ENCODE peak calls at places on chromosomes 13 and 19, in four cellular contexts. Z is HepG2, G is K562, C is GM12878. B is an unnamed sample.

GRCh38 chr13:91491980-91492379 is 93.6 kb downstream of the GPC5 start:
- DNase-seq in C (no peak), Z (no peak), G (no peak), B (no peak)

GRCh38 chr19:4366666-4367335 is 23.4 kb downstream of the MPND start:
- DNase-seq in G (no peak), C (no peak), Z (no peak), B (no peak)

GRCh38 chr19:50562329-50562728 is 5.9 kb downstream of the LRRC4B start:
- DNase-seq in Z (no peak), C (no peak), G (no peak), B (no peak)

GRCh38 chr19:31625056-31625455 is 275.8 kb upstream of the TSHZ3 start:
- DNase-seq in G (no peak), Z (no peak), C (no peak), B (no peak)

GRCh38 chr13:51955841-51956603 is 55.2 kb downstream of the ATP7B start:
- DNase-seq in C (no peak), G (peak), Z (no peak), B (no peak)

GRCh38 chr13:113739527-113740285 is 19.3 kb upstream of the TMEM255B start:
- DNase-seq in C (no peak), G (no peak), Z (no peak), B (no peak)

GRCh38 chr19:41330476-41330875 is 20.5 kb downstream of the CCDC97 start:
- DNase-seq in Z (no peak), G (no peak), C (no peak), B (no peak)

GRCh38 chr13:113170503-113170902 is 12.1 kb downstream of the PROZ start:
- DNase-seq in G (no peak), C (no peak), Z (no peak), B (no peak)

GRCh38 chr13:40406405-40407138 is 259.9 kb downstream of the FOXO1 start:
- DNase-seq in C (no peak), G (no peak), Z (peak), B (no peak)

GRCh38 chr13:26965976-26966375 is 205.4 kb upstream of the GPR12 start:
- DNase-seq in Z (no peak), G (no peak), C (no peak), B (no peak)

GRCh38 chr19:55901369-55902079 is 30.6 kb downstream of the NLRP13 start:
- DNase-seq in Z (no peak), G (no peak), C (no peak), B (no peak)

GRCh38 chr13:48624016-48624415 is 29.7 kb upstream of the CYSLTR2 start:
- DNase-seq in Z (no peak), C (no peak), G (no peak), B (no peak)

GRCh38 chr19:31979362-31979761 is 366.0 kb upstream of the ZNF507 start:
- DNase-seq in Z (no peak), C (no peak), G (no peak), B (no peak)

GRCh38 chr19:33219261-33219812 is 6.3 kb downstream of the SLC7A10 start:
- DNase-seq in Z (no peak), G (no peak), C (no peak), B (peak)

GRCh38 chr19:49148784-49149651 is 6.2 kb downstream of the HRC start:
- DNase-seq in G (peak), Z (peak), C (no peak), B (no peak)

GRCh38 chr19:47891923-47892666 is 6.0 kb upstream of the SULT2A1 start:
- DNase-seq in Z (peak), C (no peak), G (peak), B (no peak)

GRCh38 chr13:43331676-43332075 is 308.3 kb downstream of the DNAJC15 start:
- DNase-seq in G (no peak), Z (no peak), C (no peak), B (no peak)

GRCh38 chr13:112105884-112106283 is 38.9 kb downstream of the SOX1 start:
- DNase-seq in C (no peak), Z (no peak), G (no peak), B (peak)

GRCh38 chr19:4896372-4896771 is 6.3 kb downstream of the ARRDC5 start:
- DNase-seq in C (no peak), Z (no peak), G (no peak), B (no peak)

GRCh38 chr13:95319551-95320274 is 18.5 kb upstream of the ABCC4 start:
- DNase-seq in C (no peak), Z (no peak), G (no peak), B (no peak)

GRCh38 chr13:114044486-114044885 is 70.6 kb upstream of the C13orf46 start:
- DNase-seq in G (no peak), Z (no peak), C (no peak), B (no peak)

GRCh38 chr19:12766051-12766521 is 9.3 kb downstream of the HOOK2 start:
- DNase-seq in G (peak), Z (peak), C (no peak), B (no peak)

GRCh38 chr13:110457361-110457760 is 104.2 kb downstream of the RAB20 start:
- DNase-seq in C (no peak), G (no peak), Z (no peak), B (no peak)

GRCh38 chr13:20828540-20829364 is 55.0 kb upstream of the EEF1AKMT1 start:
- DNase-seq in G (peak), Z (peak), C (peak), B (no peak)

GRCh38 chr13:90008707-90009149 is 1338.8 kb upstream of the MIR17HG start:
- DNase-seq in Z (no peak), C (no peak), G (no peak), B (peak)

GRCh38 chr13:28273919-28274318 is 135.6 kb downstream of the PAN3 start:
- DNase-seq in G (no peak), Z (no peak), C (no peak), B (no peak)

GRCh38 chr19:38375748-38376147 is 1.4 kb downstream of the PSMD8 start:
- DNase-seq in Z (no peak), C (no peak), G (no peak), B (no peak)

GRCh38 chr19:46191972-46192371 is 37.6 kb upstream of the IGFL1 start:
- DNase-seq in Z (no peak), C (no peak), G (no peak), B (no peak)

GRCh38 chr13:42279080-42279479 is 7.1 kb downstream of the AKAP11 start:
- DNase-seq in C (no peak), G (no peak), Z (no peak), B (no peak)

GRCh38 chr19:45071969-45072790 is 4.1 kb downstream of the ZNF296 start:
- DNase-seq in C (no peak), Z (no peak), G (no peak), B (peak)

GRCh38 chr13:97018029-97018819 is 23.9 kb upstream of the OXGR1 start:
- DNase-seq in Z (peak), G (peak), C (no peak), B (no peak)

GRCh38 chr13:113022391-113023216 is 53.6 kb downstream of the MCF2L start:
- DNase-seq in Z (peak), G (no peak), C (no peak), B (no peak)

GRCh38 chr19:46297700-46298476 is 1.0 kb downstream of the HIF3A start:
- DNase-seq in C (no peak), G (peak), Z (no peak), B (no peak)

GRCh38 chr13:20714161-20714560 is 10.7 kb downstream of the IL17D start:
- DNase-seq in G (no peak), C (no peak), Z (no peak), B (no peak)

GRCh38 chr19:1066251-1066747 is 668 bp upstream of the ARHGAP45 start:
- DNase-seq in C (no peak), G (no peak), Z (peak), B (no peak)

GRCh38 chr13:44759723-44760360 is 183.7 kb upstream of the TSC22D1 start:
- DNase-seq in C (no peak), G (no peak), Z (peak), B (no peak)

GRCh38 chr13:33125821-33126570 is 109.8 kb downstream of the KL start:
- DNase-seq in C (no peak), Z (peak), G (no peak), B (no peak)

GRCh38 chr19:35117017-35117570 is 1.5 kb downstream of the FXYD3 start:
- DNase-seq in C (no peak), G (no peak), Z (no peak), B (no peak)

GRCh38 chr19:35117791-35118190 is 2.2 kb downstream of the FXYD3 start:
- DNase-seq in C (no peak), Z (no peak), G (no peak), B (no peak)

GRCh38 chr19:35116085-35116801 is 620 bp downstream of the FXYD3 start:
- DNase-seq in C (no peak), G (peak), Z (no peak), B (no peak)

GRCh38 chr19:35114656-35115537 is 726 bp upstream of the FXYD3 start:
- DNase-seq in C (no peak), G (peak), Z (peak), B (peak)

DNA sequence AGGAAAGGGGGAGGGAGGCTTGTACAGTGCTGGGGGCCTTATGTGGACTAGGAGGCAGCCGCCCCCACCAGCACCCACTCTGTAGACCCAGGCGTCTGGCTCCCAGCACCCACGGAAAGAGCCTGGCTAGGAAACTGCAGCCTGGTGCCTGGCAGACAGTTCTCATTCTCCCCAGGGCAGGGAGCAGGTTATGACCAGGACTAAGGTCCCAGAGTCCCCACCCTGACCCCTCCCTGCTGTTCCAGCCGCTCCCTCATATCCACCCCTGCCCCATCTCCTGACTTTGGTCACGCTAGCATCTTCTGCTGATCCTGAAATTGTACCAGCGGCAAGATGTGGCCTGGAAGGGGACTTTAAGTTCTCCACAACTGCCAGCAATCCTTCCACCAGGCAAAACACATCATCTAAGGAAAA is at the start of gene FXYD3:
- DNase-seq in G (no peak), Z (no peak), C (no peak), B (no peak)
- TF ChIP-seq YY1 in G (no peak), Z (no peak), C (no peak), B (no peak)

DNA sequence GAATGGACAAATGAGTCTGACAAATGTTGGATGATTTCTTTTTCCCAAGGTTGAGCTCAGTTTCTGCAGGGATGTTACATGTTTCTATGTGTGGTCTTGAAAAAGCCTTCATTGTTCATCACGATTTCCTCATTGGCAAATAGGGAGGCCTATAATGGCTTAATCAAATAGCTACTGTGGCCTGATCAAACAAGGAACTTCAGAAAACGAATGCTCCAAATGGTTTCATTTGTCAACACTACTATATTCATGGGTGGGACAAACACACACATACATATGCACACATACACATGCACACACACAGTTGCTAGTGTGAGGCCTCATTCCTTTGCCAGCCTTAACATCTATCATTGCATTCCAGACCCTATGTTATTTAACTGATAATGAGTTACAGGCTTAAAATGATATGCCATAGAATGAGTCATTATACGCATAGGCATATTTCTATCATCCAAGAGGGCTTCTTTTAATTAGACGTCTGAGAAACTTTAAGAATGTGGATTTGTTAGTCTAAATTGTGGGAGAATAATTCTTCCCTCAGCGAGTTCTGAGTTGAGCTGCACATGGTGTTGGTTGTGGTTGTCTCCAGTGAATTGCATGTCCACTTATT is 140.2 kb downstream of the KLF5 start:
- DNase-seq in C (no peak), Z (peak), G (no peak), B (no peak)
- TF ChIP-seq CREB1 in C (no peak), Z (no peak), G (no peak), B (no peak)

DNA sequence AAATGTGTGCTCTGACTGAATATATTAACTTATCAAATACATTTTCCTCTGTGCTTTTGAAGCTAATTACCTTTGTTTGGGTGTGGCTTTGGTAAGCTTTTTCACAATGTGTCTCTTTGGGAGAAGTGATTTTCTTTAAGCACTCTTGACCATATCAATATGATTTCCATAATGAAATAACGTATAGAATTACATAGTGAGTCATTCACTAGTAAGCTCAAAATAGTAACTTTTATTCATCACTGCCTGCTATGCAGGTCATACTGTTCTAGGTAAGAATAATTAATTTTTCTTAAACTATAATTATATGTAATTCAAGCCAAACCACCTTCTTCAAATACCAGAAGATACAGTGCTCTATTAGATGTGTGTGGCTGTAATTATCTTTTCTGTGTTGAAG is 480.7 kb downstream of the MYO16 start:
- DNase-seq in G (no peak), C (no peak), Z (no peak), B (no peak)
- TF ChIP-seq YY1 in G (no peak), C (no peak), Z (no peak), B (no peak)

DNA sequence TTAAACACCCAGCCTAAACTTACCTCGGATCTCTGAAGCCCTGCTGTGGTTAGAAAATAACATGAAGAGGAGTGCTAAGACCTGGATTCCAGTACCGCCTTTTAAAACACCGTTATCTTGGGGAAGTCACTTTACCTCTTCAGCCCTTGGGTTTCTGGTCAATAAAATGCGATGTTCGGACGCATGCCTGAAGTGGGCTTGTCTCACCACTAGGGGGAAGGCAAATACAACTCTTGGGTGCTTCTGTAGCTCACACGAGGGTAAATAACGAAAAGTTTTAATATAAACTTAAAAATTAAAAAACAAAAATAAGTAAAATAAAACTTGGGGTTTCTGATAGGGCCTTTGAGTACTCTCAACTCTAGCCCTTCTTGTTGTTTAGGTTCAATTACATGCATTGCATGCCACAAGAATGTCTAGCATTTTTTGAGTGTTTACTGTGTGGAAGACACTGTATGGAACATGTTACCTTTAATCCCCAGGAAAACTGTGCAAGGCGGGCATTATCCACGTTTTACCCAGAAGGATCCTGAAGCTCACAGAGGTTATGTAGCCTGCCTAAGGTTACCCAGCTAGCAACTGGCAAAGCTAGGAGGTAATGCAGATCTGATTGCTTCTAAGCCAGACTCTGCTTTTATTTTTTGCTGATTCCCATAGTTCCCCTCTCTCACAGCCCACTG is 240.4 kb downstream of the LMO7 start:
- DNase-seq in Z (peak), G (peak), C (peak), B (peak)
- TF ChIP-seq CREB1 in Z (no peak), G (no peak), C (no peak), B (no peak)

DNA sequence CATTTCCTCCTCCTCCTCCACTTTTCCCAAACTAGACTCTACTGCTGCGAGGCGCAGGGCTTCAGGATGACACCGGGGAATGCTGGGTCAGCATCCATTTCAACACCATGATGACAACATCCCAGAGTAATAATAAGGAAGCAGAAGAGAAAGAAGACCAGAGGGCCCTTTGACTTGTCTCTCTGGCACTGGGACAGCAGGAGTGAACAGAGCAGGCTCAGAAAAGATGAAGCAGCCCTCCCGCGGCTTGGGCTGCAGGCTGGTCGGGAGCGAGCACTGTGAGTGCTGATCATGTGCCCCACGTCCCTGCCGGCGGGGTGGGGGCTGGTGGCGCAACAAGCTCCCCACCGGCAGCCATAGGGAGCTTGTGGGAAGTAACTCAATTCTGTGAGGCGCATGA is 30.5 kb downstream of the RANBP3 start:
- DNase-seq in C (no peak), Z (no peak), G (no peak), B (no peak)
- TF ChIP-seq YY1 in C (no peak), Z (no peak), G (no peak), B (no peak)

GRCh38 chr19:11096210-11096841 is 7.1 kb downstream of the LDLR start:
- DNase-seq in C (peak), G (no peak), Z (no peak), B (no peak)
- TF ChIP-seq CREB1 in C (no peak), G (no peak), Z (no peak), B (no peak)

DNA sequence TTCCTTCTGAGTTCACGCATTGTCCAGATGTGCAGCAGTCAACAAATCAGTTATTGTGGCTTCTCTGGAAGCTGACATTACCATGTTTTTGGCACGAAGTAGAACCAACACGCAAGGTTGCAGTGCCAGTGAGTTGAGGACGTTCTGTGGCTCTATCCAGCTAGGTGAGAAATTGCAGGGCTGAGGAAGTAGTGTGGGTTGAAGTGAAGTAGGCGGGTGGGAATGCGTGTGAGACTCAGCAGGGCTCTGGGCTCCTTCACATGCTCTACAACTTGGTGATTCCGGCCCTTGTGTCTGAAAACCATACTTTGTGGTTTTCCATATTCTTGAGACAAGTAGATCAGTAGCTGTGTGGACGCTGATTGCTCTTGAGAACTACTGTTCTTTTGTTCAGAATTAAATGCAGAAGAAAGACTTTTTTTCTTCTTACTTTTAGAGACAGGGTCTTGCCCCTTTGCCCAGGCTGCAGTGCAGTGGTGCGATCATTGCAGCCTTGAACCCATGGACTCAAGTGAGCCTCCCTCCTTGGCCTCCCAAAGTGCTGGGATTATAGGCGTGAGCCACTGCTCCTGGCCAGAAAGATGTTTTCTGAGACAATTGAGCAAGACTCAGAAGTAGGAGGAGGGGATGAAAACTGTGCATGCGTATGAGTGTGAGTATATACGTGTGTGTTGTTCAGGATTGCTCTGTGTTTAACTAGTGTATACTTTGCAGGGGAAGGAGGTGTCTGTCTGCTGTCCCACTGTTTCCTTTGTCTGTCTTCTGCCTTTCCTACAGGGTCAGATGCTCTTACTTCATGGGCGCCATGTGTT is 46.2 kb downstream of the GATAD2A start:
- DNase-seq in C (peak), Z (no peak), G (no peak), B (no peak)
- TF ChIP-seq YY1 in C (no peak), Z (no peak), G (no peak), B (no peak)

GRCh38 chr19:17420267-17420924 is 549 bp downstream of the MVB12A start:
- DNase-seq in Z (no peak), G (peak), C (no peak), B (peak)
- TF ChIP-seq CREB1 in Z (no peak), G (no peak), C (no peak), B (peak)